ENCODE peak calls at places on chromosomes 6 and 20, in five cellular contexts. K is A549, D is heart left ventricle, W is GM23338, G is uterus. X is an unnamed sample.

GRCh38 chr6:45556828-45557227 is 179.1 kb upstream of the SUPT3H start:
- DNase-seq in K (no peak), D (no peak), W (no peak), G (no peak), X (no peak)

GRCh38 chr6:144265061-144265357 is 20.1 kb upstream of the UTRN start:
- DNase-seq in K (no peak), D (no peak), W (no peak), G (no peak), X (no peak)

GRCh38 chr6:15023448-15023847 is 222.4 kb upstream of the JARID2 start:
- DNase-seq in K (no peak), D (no peak), W (no peak), G (no peak), X (no peak)

GRCh38 chr20:13317439-13317838 is 96.4 kb downstream of the ISM1 start:
- DNase-seq in K (no peak), D (no peak), W (no peak), G (no peak), X (no peak)

GRCh38 chr6:33469661-33470060 is 15.3 kb downstream of the ZBTB9 start:
- DNase-seq in K (no peak), D (no peak), W (no peak), G (no peak), X (no peak)

GRCh38 chr6:47247227-47247797 is 62.4 kb downstream of the TNFRSF21 start:
- DNase-seq in K (no peak), D (peak; percentile 41), W (no peak), G (no peak), X (no peak)

GRCh38 chr6:169376458-169376857 is 122.8 kb upstream of the THBS2 start:
- DNase-seq in K (no peak), D (no peak), W (no peak), G (no peak), X (peak; percentile 24)

GRCh38 chr20:37574199-37574890 is 46.7 kb upstream of the BLCAP start:
- DNase-seq in K (no peak), D (no peak), W (no peak), G (no peak), X (peak; percentile 63)

GRCh38 chr6:33962186-33962585 is 158.4 kb upstream of the MLN start:
- DNase-seq in K (no peak), D (no peak), W (no peak), G (no peak), X (no peak)

GRCh38 chr20:59004493-59004762 is 2.6 kb downstream of the CTSZ start:
- DNase-seq in K (no peak), D (peak; percentile 50), W (no peak), G (no peak), X (no peak)

GRCh38 chr6:5422321-5422915 is 161.1 kb downstream of the FARS2 start:
- DNase-seq in K (no peak), D (no peak), W (peak; percentile 76), G (no peak), X (no peak)

GRCh38 chr6:25963426-25964123 is 973 bp downstream of the TRIM38 start:
- DNase-seq in K (no peak), D (no peak), W (peak; percentile 93), G (no peak), X (no peak)

GRCh38 chr6:170230520-170231390 is 60.1 kb downstream of the DLL1 start:
- DNase-seq in K (no peak), D (no peak), W (no peak), G (no peak), X (no peak)

GRCh38 chr6:170298688-170299087 is 7.8 kb upstream of the DLL1 start:
- DNase-seq in K (no peak), D (no peak), W (no peak), G (no peak), X (no peak)

GRCh38 chr6:106966229-106966628 is 8.3 kb downstream of the CD24 start:
- DNase-seq in K (no peak), D (no peak), W (no peak), G (no peak), X (no peak)

GRCh38 chr6:18400831-18401446 is 13.8 kb downstream of the RNF144B start:
- DNase-seq in K (no peak), D (no peak), W (no peak), G (no peak), X (no peak)

GRCh38 chr6:137487947-137488735 is 6.1 kb downstream of the OLIG3 start:
- DNase-seq in K (no peak), D (no peak), W (peak; percentile 67), G (no peak), X (no peak)

GRCh38 chr6:141682391-141682790 is 450.3 kb upstream of the GJE1 start:
- DNase-seq in K (no peak), D (no peak), W (peak; percentile 32), G (no peak), X (no peak)

GRCh38 chr6:130968486-130968885 is 94.6 kb downstream of the EPB41L2 start:
- DNase-seq in K (no peak), D (no peak), W (peak; percentile 35), G (no peak), X (no peak)

GRCh38 chr6:28139860-28140500 is 1.7 kb upstream of the ZKSCAN8 start:
- DNase-seq in K (no peak), D (no peak), W (no peak), G (no peak), X (no peak)

GRCh38 chr6:26105842-26106241 is 18.6 kb downstream of the HFE start:
- DNase-seq in K (no peak), D (no peak), W (no peak), G (no peak), X (no peak)

GRCh38 chr20:60050193-60050960 is 92.2 kb downstream of the CDH26 start:
- DNase-seq in K (peak; percentile 23), D (no peak), W (peak; percentile 82), G (no peak), X (no peak)

GRCh38 chr6:10269814-10270472 is 144.9 kb downstream of the TFAP2A start:
- DNase-seq in K (peak; percentile 12), D (no peak), W (no peak), G (no peak), X (no peak)

GRCh38 chr20:59560588-59561227 is 43.6 kb upstream of the PHACTR3 start:
- DNase-seq in K (peak; percentile 75), D (no peak), W (peak; percentile 73), G (no peak), X (no peak)

GRCh38 chr6:8623441-8623840 is 188.1 kb upstream of the SLC35B3 start:
- DNase-seq in K (no peak), D (no peak), W (no peak), G (no peak), X (no peak)

GRCh38 chr6:8633762-8634161 is 198.4 kb upstream of the SLC35B3 start:
- DNase-seq in K (no peak), D (no peak), W (no peak), G (no peak), X (no peak)

GRCh38 chr6:8627085-8627861 is 191.9 kb upstream of the SLC35B3 start:
- DNase-seq in K (no peak), D (no peak), W (no peak), G (no peak), X (no peak)

GRCh38 chr6:8628063-8628462 is 192.7 kb upstream of the SLC35B3 start:
- DNase-seq in K (no peak), D (no peak), W (no peak), G (no peak), X (no peak)
- H3K27ac ChIP-seq in K (no peak overlapping the region), D (no peak overlapping the region), W (no peak overlapping the region), G (no peak overlapping the region), X (no peak overlapping the region)

GRCh38 chr6:93418448-93419303 is 683 bp downstream of the EPHA7 start:
- DNase-seq in K (peak; percentile 1), D (peak; percentile 31), W (peak; percentile 79), G (peak; percentile 26), X (no peak)
- TF ChIP-seq CTCF in K (no peak), D (no peak), W (no peak), G (no peak), X (no peak)

DNA sequence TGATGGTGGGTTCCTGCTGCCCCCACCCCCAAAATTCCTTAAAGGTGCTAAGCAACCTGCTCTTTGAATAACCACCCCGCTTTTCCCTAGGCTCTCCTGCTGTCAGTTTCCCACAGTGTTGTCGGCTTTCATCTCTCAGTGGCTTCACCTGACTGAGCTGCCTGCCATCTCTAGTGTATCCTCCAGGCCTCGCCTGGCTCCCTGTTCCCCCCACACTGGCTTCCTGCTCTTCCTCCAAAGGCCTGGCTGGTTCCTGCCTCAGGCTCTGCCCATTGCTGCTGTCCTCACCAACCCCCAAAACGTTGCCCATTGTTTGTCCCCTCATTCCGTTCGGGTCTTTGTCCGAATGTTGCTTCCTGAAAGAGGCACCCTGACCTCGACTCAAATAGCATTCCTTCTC is 93.8 kb upstream of the POPDC3 start:
- DNase-seq in K (no peak), D (no peak), W (peak; percentile 16), G (no peak), X (no peak)
- H3K4me3 ChIP-seq in K (no peak overlapping the region), D (no peak overlapping the region), W (no peak overlapping the region), G (no peak overlapping the region), X (no peak overlapping the region)

GRCh38 chr6:53627391-53628218 is 38.0 kb downstream of the KLHL31 start:
- DNase-seq in K (no peak), D (no peak), W (no peak), G (no peak), X (no peak)

GRCh38 chr6:53629120-53629477 is 36.5 kb downstream of the KLHL31 start:
- DNase-seq in K (no peak), D (no peak), W (no peak), G (no peak), X (no peak)

GRCh38 chr6:53630533-53631269 is 34.9 kb downstream of the KLHL31 start:
- DNase-seq in K (no peak), D (peak; percentile 21), W (no peak), G (no peak), X (no peak)

GRCh38 chr6:53629862-53630532 is 35.6 kb downstream of the KLHL31 start:
- DNase-seq in K (no peak), D (no peak), W (no peak), G (no peak), X (no peak)

DNA sequence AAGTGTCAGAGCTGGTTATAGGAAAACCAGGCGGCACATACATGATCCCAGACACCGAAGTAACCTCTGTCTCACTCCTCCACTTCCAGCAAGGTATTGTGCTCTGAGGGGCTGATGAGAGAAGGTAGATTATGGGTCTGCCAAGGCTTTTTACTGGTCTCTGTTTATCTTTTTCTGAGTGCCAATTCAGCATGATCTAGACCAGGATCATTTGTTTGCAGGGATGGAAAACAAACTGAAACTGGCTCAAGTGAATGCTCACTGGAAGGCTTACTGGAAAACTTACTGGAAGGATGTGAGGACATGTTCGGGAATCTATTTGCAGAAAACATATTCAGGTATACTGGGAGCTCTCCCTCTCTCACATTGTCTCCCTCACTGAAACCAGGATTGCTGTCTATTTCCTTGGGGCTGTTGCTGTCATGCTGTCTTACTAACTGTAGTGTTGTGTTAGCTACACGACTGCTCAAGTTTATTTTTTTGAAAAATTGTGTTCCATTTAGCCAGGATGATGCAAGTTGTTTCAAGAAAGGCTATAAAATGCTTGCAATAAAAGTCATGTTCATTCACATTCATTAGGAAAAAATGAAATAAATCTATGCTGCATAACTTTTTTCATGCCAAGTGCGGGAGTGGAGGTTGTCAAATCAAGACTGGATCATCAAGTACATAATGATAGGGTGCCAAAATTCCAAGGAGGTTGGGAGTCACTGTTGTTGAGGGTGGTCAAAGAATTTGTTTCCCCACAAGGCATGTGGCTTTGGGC is 37.0 kb downstream of the KLHL31 start:
- DNase-seq in K (no peak), D (no peak), W (no peak), G (peak; percentile 64), X (no peak)
- H3K27ac ChIP-seq in K (peak overlapping the region; percentile 38), D (no peak overlapping the region), W (no peak overlapping the region), G (peak overlapping the region; percentile 45), X (no peak overlapping the region)